ENCODE peak calls at places on chromosomes 7 and 10, in four cellular contexts. One of them, this sample, is unnamed.

GRCh38 chr10:29658984-29659769 is 24.4 kb upstream of the SVIL start:
- DNase-seq in K562: no peak
- DNase-seq in HepG2: peak; percentile 88
- DNase-seq in SK-N-SH: no peak
- DNase-seq in this sample: peak; percentile 97

GRCh38 chr7:150513758-150514157 is 914 bp upstream of the GIMAP7 start:
- DNase-seq in HepG2: no peak
- DNase-seq in K562: no peak
- DNase-seq in SK-N-SH: no peak
- DNase-seq in this sample: no peak

GRCh38 chr10:130957423-130957822 is 354.1 kb downstream of the TCERG1L start:
- DNase-seq in SK-N-SH: no peak
- DNase-seq in HepG2: no peak
- DNase-seq in K562: no peak
- DNase-seq in this sample: no peak

GRCh38 chr10:80473096-80473657 is 19.1 kb downstream of the TSPAN14 start:
- DNase-seq in HepG2: no peak
- DNase-seq in SK-N-SH: no peak
- DNase-seq in K562: no peak
- DNase-seq in this sample: no peak

GRCh38 chr10:24513155-24513554 is 210.5 kb downstream of the ARHGAP21 start:
- DNase-seq in HepG2: no peak
- DNase-seq in K562: no peak
- DNase-seq in SK-N-SH: no peak
- DNase-seq in this sample: no peak

GRCh38 chr7:131104611-131105293 is 222.9 kb upstream of the MKLN1 start:
- DNase-seq in HepG2: no peak
- DNase-seq in SK-N-SH: no peak
- DNase-seq in K562: no peak
- DNase-seq in this sample: no peak

GRCh38 chr7:132472463-132473120 is 103.7 kb downstream of the PLXNA4 start:
- DNase-seq in K562: no peak
- DNase-seq in SK-N-SH: peak; percentile 77
- DNase-seq in HepG2: no peak
- DNase-seq in this sample: no peak

GRCh38 chr10:47025540-47026300 is 114.5 kb downstream of the PTPN20 start:
- DNase-seq in K562: no peak
- DNase-seq in HepG2: no peak
- DNase-seq in SK-N-SH: peak; percentile 44
- DNase-seq in this sample: no peak

GRCh38 chr7:53768191-53768590 is 732.8 kb downstream of the POM121L12 start:
- DNase-seq in HepG2: no peak
- DNase-seq in SK-N-SH: no peak
- DNase-seq in K562: no peak
- DNase-seq in this sample: no peak

GRCh38 chr7:81161459-81162075 is 242.7 kb upstream of the SEMA3C start:
- DNase-seq in K562: peak; percentile 40
- DNase-seq in HepG2: peak; percentile 65
- DNase-seq in SK-N-SH: no peak
- DNase-seq in this sample: peak; percentile 75

GRCh38 chr7:30252885-30253795 is 31.3 kb upstream of the ZNRF2 start:
- DNase-seq in HepG2: no peak
- DNase-seq in K562: no peak
- DNase-seq in SK-N-SH: no peak
- DNase-seq in this sample: no peak

GRCh38 chr7:29858080-29858951 is 52.0 kb downstream of the WIPF3 start:
- DNase-seq in K562: no peak
- DNase-seq in HepG2: no peak
- DNase-seq in SK-N-SH: no peak
- DNase-seq in this sample: no peak

GRCh38 chr10:110876788-110877187 is 5.1 kb downstream of the PDCD4 start:
- DNase-seq in HepG2: no peak
- DNase-seq in SK-N-SH: no peak
- DNase-seq in K562: no peak
- DNase-seq in this sample: no peak

GRCh38 chr10:33617381-33617780 is 282.9 kb upstream of the NRP1 start:
- DNase-seq in SK-N-SH: no peak
- DNase-seq in K562: no peak
- DNase-seq in HepG2: no peak
- DNase-seq in this sample: no peak

GRCh38 chr7:77680266-77680665 is 16.0 kb upstream of the RSBN1L start:
- DNase-seq in K562: no peak
- DNase-seq in HepG2: no peak
- DNase-seq in SK-N-SH: no peak
- DNase-seq in this sample: no peak

GRCh38 chr7:151851160-151851751 is 25.7 kb downstream of the PRKAG2 start:
- DNase-seq in HepG2: no peak
- DNase-seq in K562: no peak
- DNase-seq in SK-N-SH: no peak
- DNase-seq in this sample: no peak

GRCh38 chr7:25907214-25907613 is 244.8 kb upstream of the NFE2L3 start:
- DNase-seq in K562: no peak
- DNase-seq in HepG2: no peak
- DNase-seq in SK-N-SH: no peak
- DNase-seq in this sample: no peak

GRCh38 chr7:24913791-24914464 is 66.0 kb downstream of the OSBPL3 start:
- DNase-seq in SK-N-SH: no peak
- DNase-seq in K562: no peak
- DNase-seq in HepG2: no peak
- DNase-seq in this sample: no peak

GRCh38 chr7:1882451-1882850 is 212.4 kb downstream of the ELFN1 start:
- DNase-seq in HepG2: no peak
- DNase-seq in SK-N-SH: no peak
- DNase-seq in K562: peak; percentile 39
- DNase-seq in this sample: no peak

GRCh38 chr7:85185355-85186082 is 1.3 kb downstream of the SEMA3D start:
- DNase-seq in K562: no peak
- DNase-seq in HepG2: no peak
- DNase-seq in SK-N-SH: peak; percentile 58
- DNase-seq in this sample: no peak

GRCh38 chr10:79189853-79190435 is 121.2 kb downstream of the ZMIZ1 start:
- DNase-seq in HepG2: no peak
- DNase-seq in SK-N-SH: no peak
- DNase-seq in K562: no peak
- DNase-seq in this sample: no peak

GRCh38 chr10:24196426-24197039 is 12.4 kb upstream of the KIAA1217 start:
- DNase-seq in SK-N-SH: peak; percentile 76
- DNase-seq in K562: peak; percentile 73
- DNase-seq in HepG2: peak; percentile 74
- DNase-seq in this sample: peak; percentile 60

GRCh38 chr10:61765176-61766087 is 102.7 kb downstream of the CABCOCO1 start:
- DNase-seq in SK-N-SH: peak; percentile 44
- DNase-seq in K562: peak; percentile 82
- DNase-seq in HepG2: no peak
- DNase-seq in this sample: no peak

GRCh38 chr10:93440591-93441012 is 41.5 kb downstream of the MYOF start:
- DNase-seq in HepG2: no peak
- DNase-seq in SK-N-SH: no peak
- DNase-seq in K562: no peak
- DNase-seq in this sample: no peak

GRCh38 chr10:86711957-86712708 is 43.8 kb downstream of the LDB3 start:
- DNase-seq in SK-N-SH: peak; percentile 88
- DNase-seq in K562: peak; percentile 34
- DNase-seq in HepG2: no peak
- DNase-seq in this sample: no peak

GRCh38 chr10:49568235-49568634 is 29.3 kb upstream of the ERCC6 start:
- DNase-seq in HepG2: no peak
- DNase-seq in SK-N-SH: no peak
- DNase-seq in K562: no peak
- DNase-seq in this sample: no peak

GRCh38 chr7:31890198-31890597 is 180.0 kb downstream of the PDE1C start:
- DNase-seq in K562: no peak
- DNase-seq in SK-N-SH: no peak
- DNase-seq in HepG2: no peak
- DNase-seq in this sample: no peak

GRCh38 chr10:131270461-131271190 is 40.9 kb downstream of the TCERG1L start:
- DNase-seq in SK-N-SH: peak; percentile 13
- DNase-seq in K562: no peak
- DNase-seq in HepG2: no peak
- DNase-seq in this sample: no peak

GRCh38 chr10:121080324-121080807 is 229.2 kb downstream of the WDR11 start:
- DNase-seq in HepG2: no peak
- DNase-seq in SK-N-SH: peak; percentile 57
- DNase-seq in K562: no peak
- DNase-seq in this sample: no peak

GRCh38 chr10:81876253-81876731 is 1.3 kb downstream of the NRG3 start:
- DNase-seq in K562: no peak
- DNase-seq in HepG2: no peak
- DNase-seq in SK-N-SH: peak; percentile 45
- DNase-seq in this sample: no peak

DNA sequence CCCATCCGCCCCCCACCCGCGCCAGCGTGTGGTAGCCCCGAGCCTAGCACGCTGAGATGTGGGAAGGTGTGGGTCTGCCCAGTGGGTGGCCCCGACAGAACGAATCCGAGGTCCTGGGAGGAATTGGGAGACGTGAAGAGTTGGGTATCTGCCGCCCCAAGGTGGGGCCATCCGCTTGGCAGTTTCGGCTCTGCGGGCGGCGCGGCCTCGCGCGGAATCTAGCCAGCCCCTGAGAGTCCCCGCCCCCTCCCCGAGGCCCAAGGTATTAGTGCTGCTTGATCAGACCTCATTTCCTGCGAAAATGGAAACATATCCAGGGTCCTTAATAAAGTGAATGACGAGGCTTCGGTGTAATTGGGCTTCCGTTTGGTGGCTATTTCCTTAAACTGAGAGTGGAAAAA is 13.1 kb downstream of the LBX1 start:
- DNase-seq in HepG2: no peak
- DNase-seq in K562: no peak
- DNase-seq in SK-N-SH: peak; percentile 26
- DNase-seq in this sample: no peak
- TF ChIP-seq MAX in HepG2: no peak
- TF ChIP-seq MAX in K562: no peak
- TF ChIP-seq MAX in SK-N-SH: no peak
- TF ChIP-seq MAX in this sample: no peak

GRCh38 chr7:64787295-64787694 is 6.9 kb upstream of the ZNF138 start:
- DNase-seq in SK-N-SH: no peak
- DNase-seq in K562: no peak
- DNase-seq in HepG2: no peak
- DNase-seq in this sample: no peak
- TF ChIP-seq ZBTB33 in SK-N-SH: no peak
- TF ChIP-seq ZBTB33 in K562: no peak
- TF ChIP-seq ZBTB33 in HepG2: no peak
- TF ChIP-seq ZBTB33 in this sample: no peak

GRCh38 chr10:71285180-71285545 is 33.9 kb upstream of the SLC29A3 start:
- DNase-seq in K562: peak; percentile 86
- DNase-seq in HepG2: peak; percentile 28
- DNase-seq in SK-N-SH: peak; percentile 85
- DNase-seq in this sample: no peak
- TF ChIP-seq ELF1 in K562: no peak
- TF ChIP-seq ELF1 in HepG2: no peak
- TF ChIP-seq ELF1 in SK-N-SH: no peak
- TF ChIP-seq ELF1 in this sample: no peak

DNA sequence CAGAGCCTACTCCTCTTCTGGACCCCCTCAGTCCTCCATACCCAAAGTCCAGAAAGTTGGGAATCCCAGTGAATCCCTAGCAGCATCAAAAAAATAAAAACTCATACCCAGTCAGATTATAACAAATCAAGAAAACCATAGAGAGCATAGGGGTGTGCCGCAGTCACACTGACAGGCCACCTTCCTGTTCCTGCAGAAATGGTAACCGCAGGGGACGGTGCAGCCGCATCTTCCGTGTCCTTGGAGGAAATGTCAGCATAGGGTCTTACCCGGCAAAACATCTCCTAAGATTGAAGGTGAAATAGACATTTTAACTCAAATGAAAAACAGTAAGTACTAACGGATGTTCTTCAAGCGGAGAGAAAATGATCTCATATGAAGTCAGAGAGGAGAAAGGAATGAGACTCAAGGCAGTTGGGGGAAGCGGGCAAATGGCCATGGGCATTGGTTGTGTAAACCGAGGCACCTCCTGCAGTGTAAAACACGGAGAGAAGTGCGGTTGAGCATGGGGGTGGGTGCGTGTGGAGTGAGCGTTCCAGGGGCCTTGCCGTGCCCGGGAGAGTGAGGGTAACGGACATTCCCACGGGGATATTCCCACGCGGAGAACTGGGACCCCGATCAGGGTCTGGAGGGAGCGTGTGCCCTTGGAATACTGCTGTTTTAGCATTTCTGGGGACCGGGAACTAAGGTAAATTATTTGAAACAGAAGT is 110.8 kb downstream of the NKX6-2 start:
- DNase-seq in HepG2: no peak
- DNase-seq in SK-N-SH: no peak
- DNase-seq in K562: no peak
- DNase-seq in this sample: no peak
- TF ChIP-seq MAX in HepG2: no peak
- TF ChIP-seq MAX in SK-N-SH: no peak
- TF ChIP-seq MAX in K562: no peak
- TF ChIP-seq MAX in this sample: no peak

GRCh38 chr10:100782845-100783244 is 37.5 kb downstream of the PAX2 start:
- DNase-seq in HepG2: no peak
- DNase-seq in SK-N-SH: no peak
- DNase-seq in K562: no peak
- DNase-seq in this sample: no peak
- TF ChIP-seq ZBTB33 in HepG2: no peak
- TF ChIP-seq ZBTB33 in SK-N-SH: no peak
- TF ChIP-seq ZBTB33 in K562: no peak
- TF ChIP-seq ZBTB33 in this sample: no peak